ENCODE peak calls at places on chromosomes 11 and 22, in nine cellular contexts. Y is left ventricle myocardium inferior; G is CD8-positive, alpha-beta T cell; H is fibroblast of lung; N is psoas muscle; D is brain microvascular endothelial cell; F is sigmoid colon; C is GM12878; L is prostate gland. E is an unnamed sample.
A peak's percentile ranks its signal among the peaks of the same experiment; 100 is the strongest.

GRCh38 chr22:49948958-49949913 is 11.3 kb upstream of the PIM3 start:
- DNase-seq in N (no peak), Y (no peak), G (no peak), H (no peak), F (no peak), D (no peak), L (peak; percentile 93), C (no peak), E (no peak)

GRCh38 chr11:113351490-113351889 is 36.1 kb upstream of the ANKK1 start:
- DNase-seq in H (peak; percentile 15), F (no peak), C (no peak), L (no peak), N (no peak), D (no peak), Y (no peak), G (no peak), E (no peak)

GRCh38 chr22:32697331-32697995 is 104.0 kb upstream of the TIMP3 start:
- DNase-seq in G (no peak), D (no peak), N (no peak), Y (no peak), C (no peak), H (no peak), F (no peak), L (no peak), E (no peak)

GRCh38 chr11:117876341-117877119 is at the start of gene FXYD6:
- DNase-seq in C (no peak), Y (peak; percentile 73), N (no peak), G (no peak), D (no peak), L (no peak), H (peak; percentile 60), F (peak; percentile 87), E (no peak)

GRCh38 chr11:126731526-126731925 is 269.0 kb downstream of the KIRREL3 start:
- DNase-seq in Y (no peak), N (no peak), F (no peak), L (no peak), G (no peak), C (no peak), H (no peak), D (no peak), E (no peak)

GRCh38 chr22:45157907-45158306 is 5.8 kb upstream of the NUP50 start:
- DNase-seq in L (no peak), F (no peak), G (no peak), C (no peak), D (no peak), Y (no peak), H (no peak), N (no peak), E (no peak)

GRCh38 chr11:747176-748006 is at the start of gene TALDO1:
- DNase-seq in G (peak; percentile 67), H (peak; percentile 73), L (peak; percentile 90), D (peak; percentile 67), C (peak; percentile 42), Y (peak; percentile 93), N (peak; percentile 96), F (peak; percentile 95), E (peak; percentile 94)

GRCh38 chr11:74676596-74676995 is 54.6 kb downstream of the CHRDL2 start:
- DNase-seq in G (no peak), N (no peak), C (no peak), L (no peak), D (no peak), F (no peak), Y (no peak), H (no peak), E (no peak)

GRCh38 chr11:45486461-45486860 is 179.0 kb downstream of the CHST1 start:
- DNase-seq in N (no peak), D (no peak), F (peak; percentile 53), L (no peak), G (no peak), C (no peak), H (no peak), Y (no peak), E (no peak)

GRCh38 chr22:19220867-19221266 is 42.3 kb upstream of the SLC25A1 start:
- DNase-seq in N (no peak), G (no peak), F (no peak), L (no peak), D (no peak), Y (no peak), H (no peak), C (no peak), E (no peak)

GRCh38 chr11:859394-860131 is 16.9 kb downstream of the TSPAN4 start:
- DNase-seq in D (peak; percentile 84), Y (peak; percentile 81), G (no peak), L (peak; percentile 61), C (no peak), N (peak; percentile 83), H (peak; percentile 94), F (peak; percentile 93), E (no peak)

DNA sequence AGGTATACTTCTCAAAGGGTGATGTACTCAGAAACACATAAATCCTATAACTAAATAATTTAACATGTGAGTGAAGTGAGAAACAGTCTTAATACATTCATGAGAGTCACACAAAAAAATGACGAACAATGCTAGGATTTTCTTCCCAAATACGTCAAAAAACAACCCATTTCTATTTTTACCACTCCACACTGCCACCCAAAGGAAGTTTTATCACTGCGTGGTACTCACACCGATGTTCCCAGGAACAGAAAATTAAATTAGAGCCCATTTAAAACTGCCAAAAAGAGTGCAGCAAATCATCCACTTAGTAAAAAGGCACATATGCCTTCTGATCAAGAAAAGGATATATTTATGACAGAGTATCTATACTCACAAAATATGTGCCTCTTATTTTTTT is 710.9 kb upstream of the FAT3 start:
- DNase-seq in F (no peak), Y (no peak), L (no peak), N (no peak), C (no peak), D (peak; percentile 3), G (no peak), H (peak; percentile 17), E (no peak)
- TF ChIP-seq CTCF in F (no peak), Y (peak; percentile 23), L (no peak), N (no peak), C (no peak), D (peak; percentile 34), G (no peak), H (peak; percentile 43), E (no peak)

GRCh38 chr22:31241200-31241599 is 29.1 kb downstream of the LIMK2 start:
- DNase-seq in C (no peak), D (peak; percentile 41), G (no peak), H (no peak), L (no peak), N (no peak), F (no peak), Y (no peak), E (no peak)
- H3K4me3 ChIP-seq in C (no peak overlapping the region), D (no peak overlapping the region), G (no peak overlapping the region), H (no peak overlapping the region), L (no peak overlapping the region), N (no peak overlapping the region), F (no peak overlapping the region), Y (no peak overlapping the region), E (no peak overlapping the region)

DNA sequence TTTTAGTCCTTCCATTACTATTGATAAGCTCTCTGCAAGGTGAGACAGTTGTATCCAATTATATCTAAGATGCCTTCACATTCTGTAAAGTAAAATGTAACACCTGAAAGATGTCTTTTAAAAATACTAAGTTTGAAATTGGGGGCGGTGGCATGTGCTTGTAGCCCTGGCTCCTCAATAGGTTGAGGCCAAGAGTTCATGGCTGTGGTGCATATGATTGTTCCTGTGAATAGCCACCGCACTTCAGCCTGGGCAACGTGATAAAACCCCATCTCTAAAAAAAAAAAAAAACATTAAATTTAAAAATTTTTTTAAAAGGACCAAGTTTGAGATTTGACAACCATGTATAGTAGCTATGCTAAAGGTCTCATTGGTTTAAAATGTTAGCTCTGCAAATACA is 20.5 kb downstream of the CAPRIN1 start:
- DNase-seq in C (no peak), G (no peak), H (no peak), Y (no peak), L (no peak), D (no peak), F (no peak), N (no peak), E (no peak)
- H3K36me3 ChIP-seq in C (peaks cover 19% of the 10 kb centered on the region), G (peaks cover 27% of the 10 kb centered on the region), H (peaks cover 5% of the 10 kb centered on the region), Y (peaks cover 55% of the 10 kb centered on the region), L (no peaks in the 10 kb centered on the region), D (peaks cover 33% of the 10 kb centered on the region), F (peaks cover 55% of the 10 kb centered on the region), N (no peaks in the 10 kb centered on the region), E (peaks cover 6% of the 10 kb centered on the region)

DNA sequence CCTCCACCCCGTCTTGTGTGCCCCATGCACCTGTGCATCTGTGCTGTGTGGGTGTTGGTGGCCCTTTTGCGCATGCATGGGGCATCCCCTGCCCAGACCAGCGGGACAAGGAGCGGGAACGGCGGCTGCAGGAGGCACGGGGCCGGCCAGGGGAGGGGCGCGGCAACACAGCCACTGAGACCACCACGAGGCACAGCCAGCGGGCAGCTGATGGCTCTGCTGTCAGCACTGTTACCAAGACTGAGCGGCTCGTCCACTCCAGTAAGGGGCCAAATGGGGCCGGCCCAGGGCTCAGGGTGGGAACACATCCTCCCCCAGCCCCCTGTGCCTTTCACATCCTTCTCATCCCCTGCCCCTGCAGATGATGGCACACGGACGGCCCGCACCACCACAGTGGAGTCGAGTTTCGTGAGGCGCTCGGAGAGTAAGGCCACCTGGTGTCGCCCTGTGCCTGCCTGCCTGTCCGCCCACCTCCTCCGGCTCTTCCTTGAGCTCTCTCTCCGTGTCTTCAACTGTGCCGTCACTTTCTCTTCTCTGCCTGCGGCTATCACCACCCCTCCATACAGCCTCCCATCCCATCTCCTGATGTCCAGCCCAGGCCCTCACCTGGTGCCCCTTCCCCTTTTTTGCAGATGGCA is 10.6 kb downstream of the SELENOM start:
- DNase-seq in H (no peak), D (no peak), N (no peak), F (no peak), L (no peak), C (no peak), G (no peak), Y (no peak), E (no peak)
- TF ChIP-seq CTCF in H (no peak), D (no peak), N (no peak), F (no peak), L (no peak), C (no peak), G (no peak), Y (no peak), E (no peak)

DNA sequence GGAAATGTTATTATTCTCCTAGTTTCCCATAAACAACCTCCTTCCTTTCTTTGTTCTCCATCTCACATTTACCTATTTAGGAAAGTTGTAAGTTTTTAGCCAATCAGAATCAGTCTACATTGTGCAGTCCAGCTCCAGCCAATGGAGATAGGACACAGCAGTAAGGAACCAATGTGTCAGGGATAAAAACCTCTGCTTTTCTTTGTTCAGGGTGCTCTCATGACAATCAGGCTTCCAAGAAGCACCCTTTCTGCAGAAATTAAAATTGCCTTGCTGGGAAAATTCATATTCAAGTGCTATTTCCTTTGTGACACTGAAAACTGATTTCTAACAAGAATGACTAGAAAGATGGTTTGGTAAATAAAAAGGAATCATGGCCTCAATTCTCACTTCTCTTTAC is 14.6 kb downstream of the SCGB2A1 start:
- DNase-seq in Y (no peak), G (no peak), C (no peak), N (no peak), L (no peak), H (no peak), F (no peak), D (no peak), E (no peak)
- H3K4me3 ChIP-seq in Y (no peak overlapping the region), G (no peak overlapping the region), C (no peak overlapping the region), N (no peak overlapping the region), L (no peak overlapping the region), H (no peak overlapping the region), F (no peak overlapping the region), D (no peak overlapping the region), E (no peak overlapping the region)

DNA sequence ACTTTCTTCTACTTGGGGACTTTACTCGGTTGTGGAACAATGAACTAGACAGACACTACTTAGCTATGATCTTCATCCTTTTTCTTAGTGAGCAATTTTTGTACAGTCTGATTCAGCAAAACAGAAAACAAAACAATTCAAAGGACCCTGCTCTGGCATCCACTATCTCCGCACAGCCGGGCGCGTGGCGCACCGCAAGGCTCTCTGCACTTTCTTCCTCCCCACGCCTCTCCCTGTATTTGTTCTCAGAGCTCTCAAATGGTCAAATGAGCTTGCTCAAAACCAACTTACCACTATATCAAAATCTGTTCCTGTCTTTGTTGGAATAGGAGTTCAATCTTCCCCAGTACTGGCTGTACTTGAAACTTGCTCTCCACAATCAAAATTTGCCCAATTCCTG is 7.4 kb downstream of the EEF1G start:
- DNase-seq in D (no peak), F (no peak), H (no peak), L (no peak), N (no peak), Y (no peak), G (no peak), C (no peak), E (no peak)
- H3K36me3 ChIP-seq in D (peaks cover 90% of the 10 kb centered on the region), F (peaks cover 99% of the 10 kb centered on the region), H (peaks cover 19% of the 10 kb centered on the region), L (peaks cover 9% of the 10 kb centered on the region), N (peaks cover 20% of the 10 kb centered on the region), Y (peaks cover 98% of the 10 kb centered on the region), G (peaks cover 51% of the 10 kb centered on the region), C (peaks cover 58% of the 10 kb centered on the region), E (peaks cover 28% of the 10 kb centered on the region)

E was measured in GM06990.